ENCODE peak calls at places on chromosomes 3 and 15, in ten cellular contexts. B is HTR-8/SVneo, Z is EL, L is activated T-cell treated with anti-CD3 and anti-CD28 coated beads for 1 hour, Q is adrenal gland, G is HCT116, R is left cardiac atrium, X is LoVo, U is T-helper 17 cell, V is MCF 10A. F is an unnamed sample.

GRCh38 chr3:50388021-50388719 is 28.8 kb upstream of the TMEM115 start:
- DNase-seq in B (peak), Z (no peak), L (no peak), Q (no peak), G (no peak), R (no peak), X (no peak), U (no peak), V (no peak), F (no peak)

GRCh38 chr3:103873897-103874545 is 1439.2 kb downstream of the ZPLD1 start:
- DNase-seq in B (no peak), Z (peak), L (no peak), Q (no peak), G (no peak), R (no peak), X (no peak), U (no peak), V (no peak), F (no peak)

GRCh38 chr3:33380653-33381052 is 59.6 kb downstream of the UBP1 start:
- DNase-seq in B (no peak), Z (no peak), L (no peak), Q (no peak), G (no peak), R (no peak), X (no peak), U (no peak), V (no peak), F (no peak)

GRCh38 chr3:12952322-12953200 is 111.2 kb upstream of the RPL32 start:
- DNase-seq in B (no peak), Z (no peak), L (no peak), Q (no peak), G (no peak), R (no peak), X (no peak), U (no peak), V (no peak), F (no peak)

GRCh38 chr3:11391930-11392688 is 119.9 kb downstream of the ATG7 start:
- DNase-seq in B (peak), Z (peak), L (no peak), Q (no peak), G (no peak), R (peak), X (no peak), U (no peak), V (peak), F (no peak)

GRCh38 chr15:60414016-60414682 is 16.4 kb upstream of the ANXA2 start:
- DNase-seq in B (no peak), Z (peak), L (no peak), Q (no peak), G (no peak), R (no peak), X (peak), U (no peak), V (peak), F (no peak)

GRCh38 chr3:180932819-180933218 is 20.3 kb downstream of the FXR1 start:
- DNase-seq in B (no peak), Z (no peak), L (no peak), Q (no peak), G (no peak), R (no peak), X (no peak), U (no peak), V (no peak), F (no peak)

GRCh38 chr3:11807651-11808050 is 39.0 kb downstream of the TAMM41 start:
- DNase-seq in B (no peak), Z (no peak), L (no peak), Q (no peak), G (no peak), R (no peak), X (no peak), U (no peak), V (no peak), F (no peak)

GRCh38 chr3:37964716-37965115 is 25.9 kb upstream of the VILL start:
- DNase-seq in B (no peak), Z (no peak), L (no peak), Q (no peak), G (no peak), R (no peak), X (peak), U (no peak), V (no peak), F (no peak)

GRCh38 chr3:95926904-95927501 is 887.4 kb upstream of the EPHA6 start:
- DNase-seq in B (no peak), Z (no peak), L (no peak), Q (no peak), G (no peak), R (no peak), X (no peak), U (no peak), V (no peak), F (no peak)

GRCh38 chr3:41769106-41769505 is 192.8 kb downstream of the ULK4 start:
- DNase-seq in B (no peak), Z (no peak), L (no peak), Q (no peak), G (no peak), R (no peak), X (no peak), U (no peak), V (no peak), F (no peak)

GRCh38 chr3:81289676-81290075 is 471.8 kb downstream of the GBE1 start:
- DNase-seq in B (no peak), Z (peak), L (no peak), Q (no peak), G (no peak), R (no peak), X (no peak), U (no peak), V (no peak), F (no peak)

F was measured in RKO.